ENCODE peak calls at places on chromosome 17, in five cellular contexts. N is T-cell; P is NAMALWA; O is right atrium auricular region; R is activated T-helper 1 cell treated with anti-CD3 and anti-CD28 coated beads, Interleukin-2, amount 50 U/mL, for 16 hours. Y is an unnamed sample.
A peak's percentile ranks its signal among the peaks of the same experiment; 100 is the strongest.

GRCh38 chr17:19249681-19250080 is 12.5 kb downstream of the EPN2 start:
- DNase-seq in N (no peak), P (no peak), O (no peak), R (no peak), Y (no peak)

GRCh38 chr17:50144346-50144745 is 6.1 kb downstream of the PPP1R9B start:
- DNase-seq in N (no peak), P (peak; percentile 29), O (no peak), R (no peak), Y (no peak)

GRCh38 chr17:9239821-9240658 is 218.7 kb downstream of the NTN1 start:
- DNase-seq in N (peak; percentile 67), P (no peak), O (peak; percentile 89), R (peak; percentile 56), Y (peak; percentile 66)

GRCh38 chr17:80948091-80948960 is 43.3 kb upstream of the CHMP6 start:
- DNase-seq in N (no peak), P (no peak), O (no peak), R (no peak), Y (no peak)

GRCh38 chr17:3542410-3543088 is 15.1 kb downstream of the TRPV3 start:
- DNase-seq in N (no peak), P (no peak), O (no peak), R (no peak), Y (no peak)

GRCh38 chr17:78884148-78884870 is 18.7 kb downstream of the CEP295NL start:
- DNase-seq in N (no peak), P (no peak), O (no peak), R (no peak), Y (peak; percentile 31)

GRCh38 chr17:9233761-9234160 is 212.5 kb downstream of the NTN1 start:
- DNase-seq in N (no peak), P (no peak), O (no peak), R (no peak), Y (no peak)

GRCh38 chr17:45740553-45741330 is 43.4 kb upstream of the CRHR1 start:
- DNase-seq in N (no peak), P (peak; percentile 92), O (no peak), R (no peak), Y (peak; percentile 97)

GRCh38 chr17:78357177-78357586 is 2.7 kb downstream of the SOCS3 start:
- DNase-seq in N (no peak), P (no peak), O (no peak), R (no peak), Y (no peak)

GRCh38 chr17:56778898-56779297 is 54.8 kb downstream of the C17orf67 start:
- DNase-seq in N (no peak), P (no peak), O (no peak), R (no peak), Y (no peak)

GRCh38 chr17:82642022-82642421 is 6.2 kb downstream of the WDR45B start:
- DNase-seq in N (no peak), P (no peak), O (no peak), R (no peak), Y (no peak)

GRCh38 chr17:80270836-80271235 is 10.2 kb downstream of the RNF213 start:
- DNase-seq in N (no peak), P (peak; percentile 67), O (no peak), R (no peak), Y (peak; percentile 89)

GRCh38 chr17:16930571-16931317 is 41.2 kb downstream of the TNFRSF13B start:
- DNase-seq in N (no peak), P (no peak), O (no peak), R (no peak), Y (no peak)

GRCh38 chr17:50923611-50924010 is 57.5 kb upstream of the TOB1 start:
- DNase-seq in N (no peak), P (no peak), O (no peak), R (no peak), Y (no peak)

GRCh38 chr17:2028234-2028614 is 1.7 kb upstream of the DPH1 start:
- DNase-seq in N (no peak), P (no peak), O (no peak), R (no peak), Y (no peak)

GRCh38 chr17:19017401-19017800 is 12.8 kb upstream of the FAM83G start:
- DNase-seq in N (no peak), P (no peak), O (no peak), R (no peak), Y (no peak)

GRCh38 chr17:65346166-65346565 is 209.0 kb downstream of the RGS9 start:
- DNase-seq in N (no peak), P (no peak), O (no peak), R (no peak), Y (no peak)

GRCh38 chr17:74141612-74142011 is 61.9 kb upstream of the RPL38 start:
- DNase-seq in N (no peak), P (no peak), O (no peak), R (no peak), Y (no peak)

GRCh38 chr17:16419929-16420271 is 4.5 kb downstream of the TRPV2 start:
- DNase-seq in N (no peak), P (no peak), O (no peak), R (peak; percentile 35), Y (no peak)

GRCh38 chr17:56175299-56175935 is 22.1 kb downstream of the ANKFN1 start:
- DNase-seq in N (no peak), P (no peak), O (no peak), R (no peak), Y (no peak)

Y was measured in GM23338.